ENCODE peak calls at places on chromosomes 3 and 15, in five cellular contexts. D is SK-N-SH, Z is IMR-90, V is GM12878, N is HepG2. T is an unnamed sample.
A peak's percentile ranks its signal among the peaks of the same experiment; 100 is the strongest.

GRCh38 chr3:148643389-148643840 is 54.3 kb upstream of the AGTR1 start:
- DNase-seq in D (no peak), Z (peak; percentile 90), V (no peak), N (no peak), T (no peak)

GRCh38 chr3:174462908-174463307 is 396.2 kb upstream of the NAALADL2 start:
- DNase-seq in D (no peak), Z (peak; percentile 38), V (no peak), N (no peak), T (no peak)

GRCh38 chr3:79139395-79140060 is 628.3 kb downstream of the ROBO1 start:
- DNase-seq in D (no peak), Z (peak; percentile 21), V (no peak), N (no peak), T (no peak)

GRCh38 chr15:27873039-27873438 is 226.1 kb downstream of the OCA2 start:
- DNase-seq in D (no peak), Z (no peak), V (no peak), N (no peak), T (no peak)

GRCh38 chr3:111737712-111738097 is 121.4 kb upstream of the PHLDB2 start:
- DNase-seq in D (no peak), Z (peak; percentile 98), V (no peak), N (peak; percentile 52), T (no peak)

GRCh38 chr3:153273217-153273616 is 111.2 kb downstream of the RAP2B start:
- DNase-seq in D (no peak), Z (no peak), V (no peak), N (no peak), T (no peak)

GRCh38 chr3:29871087-29871486 is 590.2 kb downstream of the RBMS3 start:
- DNase-seq in D (no peak), Z (no peak), V (no peak), N (no peak), T (no peak)

GRCh38 chr15:70341566-70341965 is 243.8 kb upstream of the TLE3 start:
- DNase-seq in D (no peak), Z (no peak), V (no peak), N (no peak), T (no peak)

GRCh38 chr3:14898929-14899328 is 48.5 kb upstream of the NR2C2 start:
- DNase-seq in D (no peak), Z (no peak), V (no peak), N (no peak), T (no peak)

GRCh38 chr3:180161770-180162169 is 125.0 kb upstream of the PEX5L start:
- DNase-seq in D (no peak), Z (no peak), V (no peak), N (no peak), T (no peak)

GRCh38 chr3:136266468-136266867 is 16.3 kb downstream of the PCCB start:
- DNase-seq in D (no peak), Z (peak; percentile 83), V (no peak), N (peak; percentile 16), T (no peak)

GRCh38 chr15:100721758-100722550 is 119.6 kb downstream of the ASB7 start:
- DNase-seq in D (no peak), Z (peak; percentile 100), V (no peak), N (peak; percentile 91), T (no peak)

GRCh38 chr3:120652281-120652680 is 29.8 kb downstream of the HGD start:
- DNase-seq in D (peak; percentile 68), Z (no peak), V (no peak), N (no peak), T (no peak)

GRCh38 chr3:138768126-138768525 is 66.6 kb downstream of the PIK3CB start:
- DNase-seq in D (no peak), Z (no peak), V (no peak), N (no peak), T (peak; percentile 69)

GRCh38 chr3:196619213-196619612 is 20.3 kb upstream of the NRROS start:
- DNase-seq in D (no peak), Z (no peak), V (no peak), N (no peak), T (no peak)

GRCh38 chr3:9105421-9105820 is 142.1 kb upstream of the RAD18 start:
- DNase-seq in D (no peak), Z (no peak), V (no peak), N (no peak), T (no peak)

GRCh38 chr15:71788646-71789579 is 21.4 kb upstream of the NR2E3 start:
- DNase-seq in D (no peak), Z (no peak), V (no peak), N (no peak), T (no peak)

GRCh38 chr3:177574232-177574856 is 377.1 kb upstream of the TBL1XR1 start:
- DNase-seq in D (no peak), Z (peak; percentile 81), V (no peak), N (peak; percentile 71), T (peak; percentile 12)

GRCh38 chr3:33025648-33026178 is 71.2 kb downstream of the GLB1 start:
- DNase-seq in D (no peak), Z (no peak), V (no peak), N (no peak), T (no peak)

GRCh38 chr15:90060797-90061196 is 41.5 kb downstream of the IDH2 start:
- DNase-seq in D (no peak), Z (no peak), V (no peak), N (no peak), T (no peak)

GRCh38 chr15:90266061-90266431 is 574 bp downstream of the NGRN start:
- DNase-seq in D (peak; percentile 72), Z (peak; percentile 4), V (no peak), N (no peak), T (peak; percentile 48)

GRCh38 chr15:76150971-76151598 is 91.3 kb downstream of the TMEM266 start:
- DNase-seq in D (peak; percentile 89), Z (peak; percentile 88), V (peak; percentile 77), N (peak; percentile 42), T (peak; percentile 72)

GRCh38 chr3:120192579-120192978 is 92.4 kb downstream of the GPR156 start:
- DNase-seq in D (no peak), Z (peak; percentile 28), V (no peak), N (no peak), T (no peak)

GRCh38 chr15:63509933-63510547 is 5.6 kb downstream of the USP3 start:
- DNase-seq in D (no peak), Z (peak; percentile 83), V (no peak), N (no peak), T (no peak)

GRCh38 chr15:71201471-71201870 is 86.2 kb downstream of the THSD4 start:
- DNase-seq in D (no peak), Z (no peak), V (no peak), N (no peak), T (no peak)

GRCh38 chr3:159620873-159621272 is 367.8 kb upstream of the IL12A start:
- DNase-seq in D (no peak), Z (peak; percentile 88), V (no peak), N (no peak), T (no peak)

GRCh38 chr3:150223090-150223489 is 185.0 kb upstream of the TSC22D2 start:
- DNase-seq in D (no peak), Z (no peak), V (no peak), N (no peak), T (no peak)

GRCh38 chr15:75191235-75191634 is 10.4 kb upstream of the C15orf39 start:
- DNase-seq in D (no peak), Z (no peak), V (no peak), N (no peak), T (no peak)

DNA sequence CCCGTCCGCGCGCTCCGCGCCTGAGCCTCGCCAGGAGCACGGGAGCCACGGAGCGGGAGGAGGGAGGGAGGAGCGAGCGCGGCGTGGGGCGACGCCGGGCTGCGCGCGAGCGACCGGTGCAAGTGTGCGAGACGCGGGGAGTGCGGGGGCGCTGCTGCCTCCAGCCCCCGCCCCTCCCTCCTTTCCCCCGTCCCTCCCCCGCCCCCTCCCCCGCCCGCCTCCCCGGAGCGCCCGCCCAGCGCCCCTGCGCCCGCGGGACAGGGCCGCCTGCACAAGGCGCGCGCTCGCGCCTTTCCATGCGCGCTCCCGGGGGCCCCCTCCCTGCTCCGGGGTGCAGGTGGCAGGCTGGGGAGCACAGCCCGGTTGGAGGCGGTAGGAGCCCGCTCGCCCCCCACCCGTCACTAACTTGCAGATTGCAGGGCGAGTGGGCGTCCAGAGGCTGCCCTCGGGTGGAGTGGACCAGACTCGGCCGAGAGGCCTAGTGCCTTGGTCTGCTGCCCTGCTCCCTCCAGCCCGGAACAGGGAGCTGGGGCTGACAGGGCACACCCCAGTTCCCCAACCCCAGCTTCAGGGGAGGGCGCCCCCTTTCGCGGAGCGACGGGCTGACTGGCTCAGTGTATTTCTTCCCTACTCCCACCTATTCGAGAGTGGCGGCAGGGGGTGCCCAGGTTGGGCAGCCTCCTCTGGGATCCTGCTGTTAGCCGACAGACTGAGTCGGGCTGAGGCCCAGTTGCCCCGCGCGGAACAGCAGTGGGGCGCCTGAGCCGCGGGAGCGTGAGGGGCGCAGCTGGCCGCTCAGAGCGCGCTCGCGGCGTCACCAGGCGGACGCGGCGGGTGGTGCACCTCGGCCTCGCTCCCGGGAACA is at the start of gene WNT7A:
- DNase-seq in D (peak; percentile 91), Z (no peak), V (no peak), N (no peak), T (peak; percentile 62)
- TF ChIP-seq MXI1 in D (no peak), Z (no peak), V (no peak), N (no peak), T (no peak)

GRCh38 chr15:45884289-45884688 is 249.5 kb downstream of the SQOR start:
- DNase-seq in D (no peak), Z (no peak), V (no peak), N (no peak), T (no peak)
- TF ChIP-seq MXI1 in D (no peak), Z (no peak), V (no peak), N (no peak), T (no peak)

DNA sequence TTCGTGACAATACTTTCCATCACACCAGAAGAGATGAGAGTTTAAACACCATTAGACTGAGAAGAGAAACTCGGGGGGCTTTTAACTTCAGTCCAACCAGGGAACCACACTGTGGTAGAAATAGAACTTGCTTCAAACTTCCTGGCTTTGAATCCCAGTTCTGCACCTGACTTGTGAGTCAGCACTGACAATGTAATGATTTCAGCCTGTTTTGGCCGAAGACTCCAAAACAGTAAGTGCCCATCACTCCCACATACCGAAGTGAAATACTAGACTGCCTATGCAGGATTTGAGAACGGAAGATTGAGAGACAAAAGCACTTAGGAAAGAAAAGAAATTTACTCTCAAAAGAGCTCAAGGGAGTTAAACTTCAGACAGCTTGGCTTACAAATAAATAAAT is 27.0 kb downstream of the C2CD4B start:
- DNase-seq in D (no peak), Z (peak; percentile 70), V (no peak), N (no peak), T (no peak)
- TF ChIP-seq MXI1 in D (no peak), Z (no peak), V (no peak), N (no peak), T (no peak)

GRCh38 chr3:116001063-116001765 is 377.9 kb downstream of the GAP43 start:
- DNase-seq in D (no peak), Z (peak; percentile 30), V (no peak), N (no peak), T (no peak)

GRCh38 chr3:116002240-116002639 is 378.9 kb downstream of the GAP43 start:
- DNase-seq in D (no peak), Z (no peak), V (no peak), N (no peak), T (no peak)

GRCh38 chr3:115999001-115999400 is 375.7 kb downstream of the GAP43 start:
- DNase-seq in D (no peak), Z (no peak), V (no peak), N (no peak), T (no peak)

GRCh38 chr3:116000315-116000714 is 377.0 kb downstream of the GAP43 start:
- DNase-seq in D (no peak), Z (peak; percentile 99), V (peak; percentile 37), N (peak; percentile 20), T (peak; percentile 76)

DNA sequence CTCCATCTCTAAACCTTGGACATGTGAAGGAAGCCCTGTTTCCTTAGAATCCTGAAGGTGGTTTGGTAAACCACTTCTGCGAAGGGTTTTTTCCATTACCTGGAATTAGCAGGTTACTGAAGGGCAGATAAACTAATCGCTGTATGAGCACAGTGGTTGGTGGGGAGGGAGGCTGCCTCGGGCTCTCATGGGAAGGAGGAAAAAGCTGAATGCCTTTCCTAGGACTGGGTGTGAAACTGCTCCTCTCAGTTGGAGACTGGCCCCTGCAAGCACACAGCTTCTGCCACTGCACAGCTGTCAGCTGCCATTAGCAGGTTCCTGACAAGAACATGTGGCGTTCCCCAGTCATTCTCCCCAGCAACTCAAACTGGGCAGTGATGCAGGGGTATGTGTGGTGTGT is 376.3 kb downstream of the GAP43 start:
- DNase-seq in D (no peak), Z (peak; percentile 20), V (no peak), N (no peak), T (no peak)
- TF ChIP-seq MXI1 in D (no peak), Z (no peak), V (no peak), N (no peak), T (no peak)